ENCODE peak calls at places on chromosome 16, in ten cellular contexts. D is A673; H is activated naive CD4-positive, alpha-beta T cell; O is stimulated activated CD8-positive, alpha-beta memory T cell treated with anti-CD3 and anti-CD28 coated beads, Interleukin-2, amount 100 ng/mL, for 1 hour; P is head of caudate nucleus; S is fibroblast of villous mesenchyme; Q is NCI-H2171; E is stimulated activated CD4-positive, alpha-beta T cell treated with anti-CD3 and anti-CD28 coated beads, Interleukin-1b, Interleukin-23, amount 100 ng/mL, for 1 hour; Y is T-helper 1 cell; M is fibroblast of the aortic adventitia. Z is an unnamed sample.

GRCh38 chr16:3012828-3013420 is at the start of gene CLDN9:
- DNase-seq in D (no peak), H (peak; percentile 17), O (no peak), P (peak; percentile 52), S (no peak), Q (peak; percentile 91), E (no peak), Y (no peak), M (no peak), Z (no peak)

GRCh38 chr16:51154271-51155171 is 3.5 kb upstream of the SALL1 start:
- DNase-seq in D (no peak), H (no peak), O (no peak), P (peak; percentile 18), S (no peak), Q (no peak), E (no peak), Y (no peak), M (no peak), Z (no peak)

GRCh38 chr16:47008174-47008573 is 34.7 kb upstream of the DNAJA2 start:
- DNase-seq in D (no peak), H (no peak), O (no peak), P (no peak), S (no peak), Q (no peak), E (no peak), Y (no peak), M (peak; percentile 18), Z (no peak)

GRCh38 chr16:66042341-66042740 is 324.1 kb upstream of the CDH5 start:
- DNase-seq in D (no peak), H (no peak), O (no peak), P (no peak), S (no peak), Q (no peak), E (no peak), Y (no peak), M (no peak), Z (no peak)

GRCh38 chr16:4389051-4389955 is 17.7 kb downstream of the VASN start:
- DNase-seq in D (no peak), H (no peak), O (no peak), P (no peak), S (no peak), Q (no peak), E (no peak), Y (no peak), M (no peak), Z (no peak)

GRCh38 chr16:50040028-50040427 is 15.0 kb downstream of the CNEP1R1 start:
- DNase-seq in D (no peak), H (no peak), O (no peak), P (no peak), S (no peak), Q (no peak), E (no peak), Y (no peak), M (no peak), Z (peak; percentile 12)

GRCh38 chr16:1413684-1414531 is 596 bp downstream of the UNKL start:
- DNase-seq in D (peak; percentile 74), H (peak; percentile 65), O (peak; percentile 23), P (peak; percentile 29), S (peak; percentile 44), Q (peak; percentile 18), E (peak; percentile 26), Y (peak; percentile 45), M (peak; percentile 39), Z (peak; percentile 49)

GRCh38 chr16:77194295-77195231 is 3.6 kb downstream of the MON1B start:
- DNase-seq in D (no peak), H (no peak), O (no peak), P (no peak), S (no peak), Q (no peak), E (no peak), Y (no peak), M (no peak), Z (no peak)

GRCh38 chr16:50015631-50016030 is 9.4 kb upstream of the CNEP1R1 start:
- DNase-seq in D (no peak), H (no peak), O (no peak), P (no peak), S (no peak), Q (no peak), E (no peak), Y (no peak), M (no peak), Z (no peak)

GRCh38 chr16:4390266-4391260 is 18.9 kb downstream of the VASN start:
- DNase-seq in D (no peak), H (no peak), O (no peak), P (no peak), S (no peak), Q (no peak), E (no peak), Y (no peak), M (no peak), Z (no peak)

GRCh38 chr16:14101415-14101814 is 30.3 kb downstream of the MRTFB start:
- DNase-seq in D (no peak), H (no peak), O (no peak), P (no peak), S (no peak), Q (no peak), E (no peak), Y (no peak), M (no peak), Z (no peak)

GRCh38 chr16:55506083-55506482 is 2.8 kb upstream of the LPCAT2 start:
- DNase-seq in D (no peak), H (no peak), O (no peak), P (no peak), S (no peak), Q (no peak), E (no peak), Y (no peak), M (no peak), Z (no peak)

GRCh38 chr16:15607700-15608396 is 35.1 kb downstream of the MARF1 start:
- DNase-seq in D (no peak), H (no peak), O (no peak), P (no peak), S (peak; percentile 87), Q (no peak), E (no peak), Y (no peak), M (peak; percentile 45), Z (peak; percentile 63)

GRCh38 chr16:65845466-65846209 is 520.9 kb upstream of the CDH5 start:
- DNase-seq in D (peak; percentile 7), H (no peak), O (no peak), P (no peak), S (no peak), Q (no peak), E (no peak), Y (no peak), M (peak; percentile 37), Z (peak; percentile 31)

GRCh38 chr16:56606071-56606687 is 2.2 kb upstream of the MT2A start:
- DNase-seq in D (no peak), H (no peak), O (no peak), P (no peak), S (no peak), Q (no peak), E (no peak), Y (no peak), M (peak; percentile 92), Z (peak; percentile 89)

GRCh38 chr16:84547539-84548058 is 43.1 kb upstream of the MEAK7 start:
- DNase-seq in D (no peak), H (no peak), O (no peak), P (no peak), S (no peak), Q (peak; percentile 76), E (no peak), Y (no peak), M (no peak), Z (no peak)

GRCh38 chr16:70258946-70259345 is 7.2 kb upstream of the EXOSC6 start:
- DNase-seq in D (no peak), H (no peak), O (no peak), P (no peak), S (no peak), Q (no peak), E (no peak), Y (no peak), M (no peak), Z (no peak)

GRCh38 chr16:31472559-31473203 is 729 bp downstream of the TGFB1I1 start:
- DNase-seq in D (peak; percentile 84), H (no peak), O (no peak), P (no peak), S (peak; percentile 93), Q (peak; percentile 90), E (no peak), Y (no peak), M (peak; percentile 91), Z (peak; percentile 92)

GRCh38 chr16:49528035-49528434 is 154.4 kb downstream of the C16orf78 start:
- DNase-seq in D (peak; percentile 35), H (peak; percentile 35), O (no peak), P (no peak), S (no peak), Q (no peak), E (no peak), Y (no peak), M (peak; percentile 49), Z (no peak)

GRCh38 chr16:11099672-11100195 is 155.4 kb downstream of the CLEC16A start:
- DNase-seq in D (no peak), H (no peak), O (no peak), P (no peak), S (no peak), Q (no peak), E (no peak), Y (no peak), M (no peak), Z (no peak)

GRCh38 chr16:48720266-48720665 is 110.3 kb upstream of the N4BP1 start:
- DNase-seq in D (peak; percentile 38), H (no peak), O (no peak), P (no peak), S (no peak), Q (no peak), E (no peak), Y (no peak), M (peak; percentile 9), Z (no peak)

GRCh38 chr16:68823401-68823800 is 19.9 kb upstream of the TANGO6 start:
- DNase-seq in D (peak; percentile 11), H (no peak), O (no peak), P (no peak), S (peak; percentile 69), Q (no peak), E (no peak), Y (no peak), M (peak; percentile 93), Z (peak; percentile 85)

GRCh38 chr16:30381351-30382041 is 865 bp downstream of the SEPTIN1 start:
- DNase-seq in D (no peak), H (no peak), O (no peak), P (no peak), S (no peak), Q (no peak), E (no peak), Y (no peak), M (no peak), Z (no peak)

GRCh38 chr16:79287424-79287917 is 313.1 kb downstream of the MAF start:
- DNase-seq in D (peak; percentile 11), H (no peak), O (no peak), P (no peak), S (no peak), Q (peak; percentile 68), E (no peak), Y (no peak), M (no peak), Z (no peak)

GRCh38 chr16:75614247-75614897 is 8.7 kb downstream of the ADAT1 start:
- DNase-seq in D (no peak), H (no peak), O (no peak), P (no peak), S (peak; percentile 71), Q (no peak), E (no peak), Y (no peak), M (peak; percentile 39), Z (peak; percentile 73)

GRCh38 chr16:77647726-77648125 is 74.6 kb upstream of the NUDT7 start:
- DNase-seq in D (no peak), H (no peak), O (no peak), P (no peak), S (no peak), Q (no peak), E (no peak), Y (no peak), M (peak; percentile 43), Z (peak; percentile 3)

GRCh38 chr16:80231118-80231515 is 309.7 kb upstream of the DYNLRB2 start:
- DNase-seq in D (no peak), H (no peak), O (no peak), P (no peak), S (peak; percentile 13), Q (no peak), E (no peak), Y (no peak), M (peak; percentile 42), Z (no peak)

GRCh38 chr16:65098916-65099315 is 22.9 kb downstream of the CDH11 start:
- DNase-seq in D (no peak), H (no peak), O (no peak), P (no peak), S (no peak), Q (no peak), E (no peak), Y (no peak), M (no peak), Z (no peak)

Z was measured in amniotic epithelial cell.